ENCODE peak calls at places on chromosomes 3 and 15, in six cellular contexts. Y, F, S, M, R and I are unnamed samples. For H3K27me3, the result is how much of the 10 kb centered on the place peaks cover.

GRCh38 chr3:15858547-15859506 is 61.0 kb upstream of the ANKRD28 start:
- DNase-seq in Y (peak), F (peak), S (peak), M (peak), R (peak), I (no peak)

GRCh38 chr3:134427400-134428111 is 53.3 kb upstream of the AMOTL2 start:
- DNase-seq in Y (no peak), F (peak), S (no peak), M (no peak), R (no peak), I (no peak)

GRCh38 chr15:90718232-90718631 is 1.1 kb downstream of the BLM start:
- DNase-seq in Y (no peak), F (no peak), S (no peak), M (no peak), R (no peak), I (no peak)

GRCh38 chr3:17877299-17877698 is 134.9 kb upstream of the TBC1D5 start:
- DNase-seq in Y (no peak), F (no peak), S (no peak), M (no peak), R (no peak), I (no peak)

GRCh38 chr3:196012941-196013471 is 68.9 kb downstream of the TFRC start:
- DNase-seq in Y (no peak), F (no peak), S (no peak), M (no peak), R (no peak), I (no peak)

GRCh38 chr15:83436513-83437158 is 10.5 kb upstream of the SH3GL3 start:
- DNase-seq in Y (no peak), F (peak), S (peak), M (no peak), R (no peak), I (no peak)

GRCh38 chr15:39199076-39199475 is 381.8 kb upstream of the THBS1 start:
- DNase-seq in Y (no peak), F (no peak), S (peak), M (peak), R (no peak), I (no peak)

GRCh38 chr15:74752486-74753395 is 4.1 kb downstream of the CYP1A2 start:
- DNase-seq in Y (no peak), F (peak), S (no peak), M (no peak), R (no peak), I (no peak)

GRCh38 chr3:181265750-181266333 is 276.3 kb upstream of the DNAJC19 start:
- DNase-seq in Y (no peak), F (no peak), S (no peak), M (no peak), R (no peak), I (no peak)

GRCh38 chr15:77370580-77370979 is 49.3 kb downstream of the PEAK1 start:
- DNase-seq in Y (no peak), F (peak), S (no peak), M (no peak), R (no peak), I (no peak)

GRCh38 chr15:71596672-71597071 is 213.7 kb upstream of the NR2E3 start:
- DNase-seq in Y (no peak), F (peak), S (no peak), M (peak), R (no peak), I (peak)

GRCh38 chr15:101105059-101105851 is 146.6 kb downstream of the CHSY1 start:
- DNase-seq in Y (no peak), F (no peak), S (no peak), M (no peak), R (peak), I (no peak)

GRCh38 chr15:63013052-63013808 is 29.3 kb upstream of the TPM1 start:
- DNase-seq in Y (no peak), F (peak), S (no peak), M (no peak), R (no peak), I (no peak)

GRCh38 chr3:86830566-86830965 is 160.4 kb downstream of the VGLL3 start:
- DNase-seq in Y (no peak), F (peak), S (no peak), M (no peak), R (no peak), I (no peak)

GRCh38 chr3:102112706-102113230 is 263.5 kb downstream of the NFKBIZ start:
- DNase-seq in Y (no peak), F (no peak), S (no peak), M (no peak), R (no peak), I (no peak)

GRCh38 chr3:171371354-171371753 is 88.9 kb downstream of the TNIK start:
- DNase-seq in Y (no peak), F (no peak), S (no peak), M (no peak), R (no peak), I (no peak)

GRCh38 chr3:8567784-8568575 is 66.4 kb downstream of the LMCD1 start:
- DNase-seq in Y (no peak), F (no peak), S (no peak), M (no peak), R (no peak), I (no peak)

GRCh38 chr15:83372434-83372873 is 74.7 kb upstream of the SH3GL3 start:
- DNase-seq in Y (no peak), F (no peak), S (peak), M (no peak), R (no peak), I (no peak)

GRCh38 chr3:144760831-144761230 is 789.2 kb downstream of the DIPK2A start:
- DNase-seq in Y (no peak), F (peak), S (no peak), M (no peak), R (no peak), I (no peak)

GRCh38 chr3:170711786-170712185 is 125.9 kb upstream of the SLC7A14 start:
- DNase-seq in Y (no peak), F (no peak), S (no peak), M (no peak), R (no peak), I (no peak)

DNA sequence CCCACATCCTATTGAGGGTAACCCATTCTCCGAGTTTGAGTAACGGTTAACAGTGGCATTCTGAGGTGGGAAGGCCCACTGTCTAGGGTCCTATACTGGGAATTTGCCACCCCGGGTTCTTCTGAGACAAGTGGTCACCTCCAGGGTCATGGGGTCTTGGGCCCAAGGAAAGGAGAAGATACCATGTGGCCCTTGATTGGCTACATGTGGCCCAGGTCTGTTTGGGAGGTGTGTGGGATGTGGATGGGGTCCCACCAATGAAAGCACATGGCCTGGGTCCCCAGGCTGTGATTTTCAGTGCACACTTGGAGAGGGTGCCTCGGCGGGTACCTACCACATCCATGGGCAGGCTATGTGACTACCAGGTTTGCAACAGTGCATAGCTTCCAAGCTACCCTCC is 214.4 kb downstream of the UBE3A start:
- DNase-seq in Y (no peak), F (no peak), S (no peak), M (no peak), R (no peak), I (no peak)
- H3K27me3 ChIP-seq in Y (under half), F (under half), S (under half), M (under half), R (under half), I (under half)

GRCh38 chr3:50628601-50629000 is 11.7 kb downstream of the MAPKAPK3 start:
- DNase-seq in Y (no peak), F (no peak), S (no peak), M (no peak), R (no peak), I (no peak)

GRCh38 chr3:50625879-50626182 is 8.9 kb downstream of the MAPKAPK3 start:
- DNase-seq in Y (no peak), F (no peak), S (no peak), M (no peak), R (no peak), I (no peak)

GRCh38 chr3:50625131-50625878 is 8.4 kb downstream of the MAPKAPK3 start:
- DNase-seq in Y (no peak), F (no peak), S (peak), M (no peak), R (no peak), I (no peak)

GRCh38 chr3:50626406-50626805 is 9.5 kb downstream of the MAPKAPK3 start:
- DNase-seq in Y (no peak), F (no peak), S (no peak), M (no peak), R (no peak), I (no peak)

GRCh38 chr3:50627407-50628051 is 10.6 kb downstream of the MAPKAPK3 start:
- DNase-seq in Y (no peak), F (peak), S (peak), M (peak), R (no peak), I (peak)
- TF ChIP-seq CTCF in Y (peak), F (peak), S (peak), M (peak), R (no peak), I (peak)

DNA sequence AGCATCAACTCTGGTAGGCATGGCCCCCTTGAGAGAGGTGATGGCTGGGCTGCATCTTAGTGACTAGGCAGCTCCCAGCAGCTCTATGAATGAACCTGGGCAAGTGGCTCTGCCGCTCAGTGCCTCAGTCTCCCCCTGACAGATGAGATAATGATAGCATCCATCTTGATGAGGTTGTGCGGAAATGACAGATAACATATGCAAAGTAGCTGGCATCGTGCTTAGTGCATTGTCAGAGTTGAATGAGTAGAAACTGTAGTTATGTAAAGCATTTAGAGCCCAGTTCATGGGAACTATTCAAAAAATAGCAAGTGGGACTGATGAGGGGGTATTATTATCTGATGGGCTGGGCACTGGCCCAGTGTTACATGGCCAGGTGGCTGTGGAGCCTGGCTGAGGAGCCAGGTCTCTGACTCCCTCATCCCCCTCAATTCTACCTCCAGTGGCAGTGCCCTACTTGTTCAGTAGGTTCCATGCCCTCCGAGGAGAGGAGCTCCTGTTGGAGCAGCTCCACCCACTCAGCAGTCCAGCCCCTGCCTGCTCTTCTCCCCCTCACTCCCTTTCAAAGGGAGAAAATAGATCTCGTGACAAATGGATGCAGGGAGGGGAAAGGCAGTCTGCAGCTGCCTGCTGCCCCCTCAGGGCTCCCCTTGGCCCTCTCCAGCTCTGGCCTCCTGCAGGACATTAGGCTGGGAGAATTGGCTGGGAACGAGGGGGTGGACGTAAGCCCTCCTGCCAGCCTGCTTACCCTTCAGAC is 6.6 kb downstream of the PRKCD start:
- DNase-seq in Y (no peak), F (no peak), S (peak), M (no peak), R (no peak), I (no peak)
- H3K4me3 ChIP-seq in Y (no peak), F (no peak), S (no peak), M (no peak), R (peak), I (no peak)

GRCh38 chr3:100912571-100912970 is 80.7 kb downstream of the ABI3BP start:
- DNase-seq in Y (no peak), F (no peak), S (no peak), M (no peak), R (no peak), I (no peak)
- H3K27me3 ChIP-seq in Y (under half), F (under half), S (under half), M (under half), R (under half), I (under half)

GRCh38 chr3:71478568-71478967 is 105.0 kb downstream of the FOXP1 start:
- DNase-seq in Y (no peak), F (no peak), S (no peak), M (no peak), R (no peak), I (no peak)

GRCh38 chr3:71482771-71483170 is 100.8 kb downstream of the FOXP1 start:
- DNase-seq in Y (no peak), F (no peak), S (no peak), M (no peak), R (no peak), I (no peak)

GRCh38 chr3:71476950-71477349 is 106.6 kb downstream of the FOXP1 start:
- DNase-seq in Y (no peak), F (no peak), S (no peak), M (no peak), R (no peak), I (no peak)
- TF ChIP-seq CTCF in Y (no peak), F (no peak), S (no peak), M (no peak), R (no peak), I (no peak)